ENCODE peak calls at places on chromosomes 11 and 22, in four cellular contexts. R is suprapubic skin, H is vagina, B is stomach. S is an unnamed sample. For H3K4me1, the result is how much of the 10 kb centered on the place peaks cover.

GRCh38 chr22:49962751-49963646 is 2.4 kb downstream of the PIM3 start:
- DNase-seq in R (peak), B (peak), H (no peak), S (peak)

GRCh38 chr11:1906623-1907423 is 12.7 kb upstream of the TNNT3 start:
- DNase-seq in R (no peak), H (no peak), B (no peak), S (no peak)

GRCh38 chr11:105911454-105911853 is 110.6 kb downstream of the MSANTD4 start:
- DNase-seq in H (no peak), B (no peak), R (no peak), S (no peak)

GRCh38 chr11:34346551-34346950 is 11.3 kb downstream of the ABTB2 start:
- DNase-seq in R (no peak), B (no peak), H (no peak), S (no peak)

GRCh38 chr11:86576946-86577624 is 95.3 kb downstream of the ME3 start:
- DNase-seq in R (no peak), B (no peak), H (no peak), S (no peak)

GRCh38 chr22:39344046-39344390 is 5.8 kb upstream of the SYNGR1 start:
- DNase-seq in R (no peak), B (no peak), H (no peak), S (no peak)

GRCh38 chr11:70135142-70136132 is 57.3 kb downstream of the ANO1 start:
- DNase-seq in H (no peak), R (no peak), B (peak), S (no peak)

GRCh38 chr11:133934599-133935550 is 21.9 kb downstream of the IGSF9B start:
- DNase-seq in H (no peak), B (no peak), R (no peak), S (peak)

GRCh38 chr11:95977534-95978174 is 53.7 kb upstream of the MTMR2 start:
- DNase-seq in H (no peak), B (no peak), R (no peak), S (no peak)

GRCh38 chr11:26333906-26334305 is 2.0 kb downstream of the ANO3 start:
- DNase-seq in H (no peak), B (no peak), R (no peak), S (no peak)

GRCh38 chr11:58616594-58616993 is 5.9 kb upstream of the CNTF start:
- DNase-seq in H (no peak), R (no peak), B (no peak), S (no peak)

GRCh38 chr11:28400236-28401100 is 292.3 kb downstream of the METTL15 start:
- DNase-seq in B (no peak), R (no peak), H (no peak), S (no peak)

GRCh38 chr11:66970808-66971442 is 4.2 kb upstream of the C11orf86 start:
- DNase-seq in B (no peak), H (no peak), R (no peak), S (peak)

GRCh38 chr11:57511741-57512430 is 3.6 kb downstream of the SLC43A1 start:
- DNase-seq in H (no peak), R (no peak), B (no peak), S (no peak)

GRCh38 chr11:2382927-2383822 is 6.1 kb downstream of the CD81 start:
- DNase-seq in B (no peak), R (no peak), H (no peak), S (peak)

GRCh38 chr22:22897036-22897435 is 9.4 kb downstream of the IGLL5 start:
- DNase-seq in R (no peak), B (no peak), H (no peak), S (no peak)

GRCh38 chr11:60785806-60786361 is 751 bp downstream of the MS4A10 start:
- DNase-seq in B (no peak), R (peak), H (no peak), S (no peak)

GRCh38 chr11:69293819-69294505 is at the start of gene MYEOV:
- DNase-seq in R (no peak), B (peak), H (no peak), S (peak)

GRCh38 chr11:116062526-116063171 is 558.4 kb upstream of the CADM1 start:
- DNase-seq in R (no peak), H (no peak), B (no peak), S (no peak)

DNA sequence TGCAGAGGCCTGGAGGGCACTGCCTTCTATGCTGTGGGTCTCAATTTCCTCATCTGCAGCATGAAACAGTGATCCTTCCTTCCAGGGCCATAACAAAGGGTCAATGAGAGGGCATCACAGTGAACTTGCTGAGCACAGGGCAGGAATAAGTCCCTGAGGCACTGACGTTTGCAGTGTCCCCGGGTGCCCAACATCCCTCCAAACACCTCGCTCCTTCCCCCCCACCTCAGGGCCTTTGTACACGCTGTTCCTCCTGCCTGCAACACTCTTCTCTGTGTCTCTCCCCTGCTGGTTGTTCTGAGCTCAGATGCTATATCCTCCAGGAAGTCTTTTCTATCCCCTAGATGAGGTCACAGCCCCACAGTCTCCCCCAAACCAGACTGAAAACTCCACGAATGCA is 59.7 kb upstream of the TCF20 start:
- DNase-seq in B (no peak), H (no peak), R (no peak), S (no peak)
- H3K4me1 ChIP-seq in B (under half), H (under half), R (under half), S (under half)

DNA sequence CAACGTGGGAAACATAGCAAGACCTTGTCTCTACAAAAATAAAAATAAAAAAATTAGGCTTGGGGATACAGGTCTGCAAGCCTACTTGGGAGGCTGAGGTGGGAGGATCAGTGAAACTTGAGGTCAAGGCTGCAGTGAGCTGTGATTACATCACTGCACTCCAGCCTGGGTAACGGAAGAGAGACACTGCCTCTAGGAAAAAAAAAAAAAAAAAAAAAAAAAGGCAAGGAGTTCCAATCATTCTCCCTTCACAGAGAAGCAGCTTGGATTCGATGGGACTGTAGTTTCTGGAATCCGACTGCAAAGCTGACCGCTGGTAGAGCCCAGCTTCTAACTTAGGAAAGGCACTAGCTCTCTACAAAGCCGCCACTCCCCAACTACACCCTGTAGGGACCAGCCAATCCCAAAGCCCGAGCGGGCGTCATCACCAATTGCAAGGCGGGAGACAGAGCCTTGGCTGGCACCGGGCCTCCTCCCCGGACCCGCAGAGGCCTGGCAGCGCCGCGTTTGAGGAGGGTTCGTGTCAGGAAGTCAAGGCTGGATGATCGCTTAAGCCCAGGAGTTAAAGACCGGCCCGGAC is 699 bp upstream of the DDB2 start:
- DNase-seq in R (peak), B (peak), H (no peak), S (peak)
- TF ChIP-seq POLR2AphosphoS5 in R (no peak), B (peak), H (peak), S (peak)

GRCh38 chr11:64852804-64853520 is 8.5 kb upstream of the CDC42BPG start:
- DNase-seq in H (no peak), R (no peak), B (no peak), S (no peak)

GRCh38 chr11:64851831-64852337 is 7.4 kb upstream of the CDC42BPG start:
- DNase-seq in B (no peak), H (no peak), R (no peak), S (peak)

GRCh38 chr11:64854534-64855502 is 10.4 kb upstream of the CDC42BPG start:
- DNase-seq in R (peak), H (no peak), B (peak), S (peak)

GRCh38 chr11:64854157-64854533 is 9.7 kb upstream of the CDC42BPG start:
- DNase-seq in H (no peak), B (no peak), R (no peak), S (no peak)

GRCh38 chr11:64853709-64854108 is 9.3 kb upstream of the CDC42BPG start:
- DNase-seq in R (no peak), H (no peak), B (no peak), S (no peak)
- H3K4me1 ChIP-seq in R (half or more), H (half or more), B (half or more), S (half or more)

GRCh38 chr22:44307509-44308169 is 5.1 kb downstream of the SHISAL1 start:
- DNase-seq in H (no peak), R (no peak), B (no peak), S (no peak)
- TF ChIP-seq POLR2AphosphoS5 in H (peak), R (no peak), B (no peak), S (peak)

DNA sequence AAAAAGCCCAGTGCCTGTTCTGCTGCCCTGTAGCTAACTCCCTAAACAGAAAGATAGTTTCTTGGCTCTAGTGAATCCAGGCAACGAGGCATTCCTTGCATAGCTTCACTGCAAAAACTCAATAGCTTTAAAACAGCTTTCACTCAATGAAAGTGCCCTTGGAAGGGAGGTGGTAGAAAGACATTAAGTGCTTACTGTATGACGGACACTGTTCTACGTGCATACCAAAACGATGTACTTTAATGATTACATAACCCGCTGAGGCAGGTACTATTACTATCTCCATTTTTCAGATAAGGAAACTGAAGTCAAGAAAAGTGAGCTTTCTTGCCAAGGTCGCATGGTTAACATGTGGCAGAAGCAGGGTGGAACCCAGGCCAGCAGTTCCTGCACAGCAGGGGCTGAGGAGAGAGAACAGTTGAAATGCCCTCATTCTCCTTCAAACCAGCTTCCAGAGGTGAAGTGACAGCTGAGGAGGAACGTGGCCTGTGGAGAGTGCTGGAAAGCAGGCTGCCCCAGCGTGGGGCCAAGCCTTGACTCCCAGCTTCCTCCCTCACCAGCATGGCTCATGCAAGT is 227.5 kb upstream of the NARS2 start:
- DNase-seq in B (peak), R (no peak), H (no peak), S (no peak)
- H3K4me1 ChIP-seq in B (under half), R (under half), H (under half), S (under half)

GRCh38 chr22:37904572-37905533 is 1.2 kb upstream of the MICALL1 start:
- DNase-seq in R (no peak), B (peak), H (no peak), S (peak)
- TF ChIP-seq POLR2AphosphoS5 in R (no peak), B (peak), H (peak), S (peak)

DNA sequence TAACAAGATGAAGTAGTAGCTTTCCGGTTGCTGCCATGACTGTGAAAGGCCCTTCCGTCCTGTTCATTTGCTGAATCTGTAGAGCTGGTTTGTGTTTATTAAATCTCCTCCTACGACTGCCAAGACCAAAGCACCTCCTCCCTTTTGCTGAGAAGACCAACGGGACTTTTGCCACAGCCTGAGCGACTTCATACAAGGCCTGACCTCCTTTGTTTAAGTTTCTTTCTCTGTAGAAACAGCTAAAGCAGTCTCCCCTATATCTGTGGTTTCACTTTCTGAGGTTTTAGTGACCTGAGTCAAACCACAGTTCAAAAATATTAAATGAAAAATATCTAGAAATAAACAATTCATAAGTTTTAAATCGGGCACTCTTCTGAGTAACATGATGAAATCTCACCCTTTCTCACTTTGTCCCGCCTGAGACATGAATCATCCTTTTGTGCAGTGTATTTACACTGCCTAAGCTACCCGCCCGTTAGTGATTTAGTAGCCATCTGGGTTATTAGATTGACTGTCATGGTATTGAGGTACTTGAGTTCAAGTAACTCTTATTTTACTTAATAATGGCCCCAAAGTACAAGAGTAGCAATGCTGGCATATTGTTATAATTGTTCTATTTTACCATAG is 119.1 kb upstream of the LRRC4C start:
- DNase-seq in H (no peak), B (no peak), R (no peak), S (no peak)
- H3K4me1 ChIP-seq in H (under half), B (under half), R (under half), S (under half)

GRCh38 chr11:20002312-20003216 is 157.7 kb downstream of the DBX1 start:
- DNase-seq in B (no peak), R (no peak), H (no peak), S (no peak)
- TF ChIP-seq POLR2AphosphoS5 in B (no peak), R (no peak), H (no peak), S (no peak)